ENCODE peak calls at places on chromosomes 16 and 17, in four cellular contexts. One of them, this sample, is unnamed. For H3K4me1, the result is how much of the 10 kb centered on the place peaks cover.

GRCh38 chr17:80163315-80163714 is 6.5 kb upstream of the CARD14 start:
- DNase-seq in heart left ventricle: no peak
- DNase-seq in tibial nerve: no peak
- DNase-seq in SJSA1: no peak
- DNase-seq in this sample: no peak

GRCh38 chr16:64417711-64418227 is 704.1 kb downstream of the CDH11 start:
- DNase-seq in SJSA1: peak
- DNase-seq in tibial nerve: no peak
- DNase-seq in heart left ventricle: no peak
- DNase-seq in this sample: no peak

GRCh38 chr16:75000481-75001081 is 1.8 kb downstream of the ZNRF1 start:
- DNase-seq in heart left ventricle: no peak
- DNase-seq in SJSA1: peak
- DNase-seq in tibial nerve: no peak
- DNase-seq in this sample: no peak

GRCh38 chr16:69329369-69330285 is 761 bp downstream of the PDF start:
- DNase-seq in heart left ventricle: no peak
- DNase-seq in tibial nerve: no peak
- DNase-seq in SJSA1: peak
- DNase-seq in this sample: peak

GRCh38 chr16:56691885-56692284 is 9.6 kb downstream of the MT1X start:
- DNase-seq in heart left ventricle: no peak
- DNase-seq in SJSA1: no peak
- DNase-seq in tibial nerve: no peak
- DNase-seq in this sample: no peak

GRCh38 chr17:38747385-38748328 is 479 bp downstream of the PCGF2 start:
- DNase-seq in SJSA1: peak
- DNase-seq in heart left ventricle: peak
- DNase-seq in tibial nerve: no peak
- DNase-seq in this sample: peak

GRCh38 chr16:5041604-5042133 is 7.9 kb upstream of the NAGPA start:
- DNase-seq in tibial nerve: no peak
- DNase-seq in SJSA1: no peak
- DNase-seq in heart left ventricle: no peak
- DNase-seq in this sample: no peak

GRCh38 chr16:89320717-89321501 is 103.4 kb downstream of the ZNF778 start:
- DNase-seq in SJSA1: no peak
- DNase-seq in tibial nerve: no peak
- DNase-seq in heart left ventricle: peak
- DNase-seq in this sample: peak

GRCh38 chr16:19463468-19464315 is 46.0 kb downstream of the TMC5 start:
- DNase-seq in tibial nerve: no peak
- DNase-seq in SJSA1: no peak
- DNase-seq in heart left ventricle: no peak
- DNase-seq in this sample: no peak

GRCh38 chr16:88768041-88768876 is 16.8 kb downstream of the PIEZO1 start:
- DNase-seq in SJSA1: peak
- DNase-seq in heart left ventricle: no peak
- DNase-seq in tibial nerve: no peak
- DNase-seq in this sample: peak

GRCh38 chr17:50470451-50470850 is 1.8 kb upstream of the CHAD start:
- DNase-seq in tibial nerve: no peak
- DNase-seq in heart left ventricle: no peak
- DNase-seq in SJSA1: no peak
- DNase-seq in this sample: no peak

GRCh38 chr16:64440421-64440831 is 681.4 kb downstream of the CDH11 start:
- DNase-seq in tibial nerve: no peak
- DNase-seq in heart left ventricle: no peak
- DNase-seq in SJSA1: peak
- DNase-seq in this sample: no peak

GRCh38 chr17:80025140-80025539 is 10.5 kb downstream of the TBC1D16 start:
- DNase-seq in tibial nerve: no peak
- DNase-seq in heart left ventricle: no peak
- DNase-seq in SJSA1: no peak
- DNase-seq in this sample: no peak

GRCh38 chr17:5042152-5043022 is 7.2 kb upstream of the SLC52A1 start:
- DNase-seq in heart left ventricle: no peak
- DNase-seq in SJSA1: no peak
- DNase-seq in tibial nerve: no peak
- DNase-seq in this sample: no peak

GRCh38 chr17:67514998-67515397 is 137.9 kb downstream of the PITPNC1 start:
- DNase-seq in SJSA1: no peak
- DNase-seq in heart left ventricle: no peak
- DNase-seq in tibial nerve: no peak
- DNase-seq in this sample: no peak

GRCh38 chr16:3259097-3259496 is 2.7 kb upstream of the MEFV start:
- DNase-seq in tibial nerve: no peak
- DNase-seq in heart left ventricle: peak
- DNase-seq in SJSA1: no peak
- DNase-seq in this sample: no peak

GRCh38 chr16:3458852-3459361 is 15.4 kb downstream of the NAA60 start:
- DNase-seq in heart left ventricle: no peak
- DNase-seq in tibial nerve: no peak
- DNase-seq in SJSA1: no peak
- DNase-seq in this sample: no peak

GRCh38 chr17:78355701-78356100 is 4.2 kb downstream of the SOCS3 start:
- DNase-seq in tibial nerve: no peak
- DNase-seq in heart left ventricle: no peak
- DNase-seq in SJSA1: no peak
- DNase-seq in this sample: no peak

GRCh38 chr17:1143573-1143972 is 36.2 kb downstream of the ABR start:
- DNase-seq in heart left ventricle: no peak
- DNase-seq in tibial nerve: no peak
- DNase-seq in SJSA1: no peak
- DNase-seq in this sample: no peak

GRCh38 chr17:59418732-59419166 is 87.3 kb downstream of the YPEL2 start:
- DNase-seq in heart left ventricle: no peak
- DNase-seq in tibial nerve: no peak
- DNase-seq in SJSA1: no peak
- DNase-seq in this sample: no peak

GRCh38 chr16:7303677-7304200 is 28.9 kb upstream of the RBFOX1 start:
- DNase-seq in SJSA1: no peak
- DNase-seq in tibial nerve: no peak
- DNase-seq in heart left ventricle: no peak
- DNase-seq in this sample: no peak

GRCh38 chr16:71542377-71542776 is 16.2 kb downstream of the CHST4 start:
- DNase-seq in heart left ventricle: peak
- DNase-seq in SJSA1: no peak
- DNase-seq in tibial nerve: no peak
- DNase-seq in this sample: no peak

GRCh38 chr16:27476240-27476639 is 73.5 kb downstream of the GTF3C1 start:
- DNase-seq in SJSA1: no peak
- DNase-seq in tibial nerve: no peak
- DNase-seq in heart left ventricle: no peak
- DNase-seq in this sample: no peak

GRCh38 chr17:82946081-82946480 is 106.3 kb upstream of the ZNF750 start:
- DNase-seq in heart left ventricle: no peak
- DNase-seq in SJSA1: no peak
- DNase-seq in tibial nerve: no peak
- DNase-seq in this sample: no peak

DNA sequence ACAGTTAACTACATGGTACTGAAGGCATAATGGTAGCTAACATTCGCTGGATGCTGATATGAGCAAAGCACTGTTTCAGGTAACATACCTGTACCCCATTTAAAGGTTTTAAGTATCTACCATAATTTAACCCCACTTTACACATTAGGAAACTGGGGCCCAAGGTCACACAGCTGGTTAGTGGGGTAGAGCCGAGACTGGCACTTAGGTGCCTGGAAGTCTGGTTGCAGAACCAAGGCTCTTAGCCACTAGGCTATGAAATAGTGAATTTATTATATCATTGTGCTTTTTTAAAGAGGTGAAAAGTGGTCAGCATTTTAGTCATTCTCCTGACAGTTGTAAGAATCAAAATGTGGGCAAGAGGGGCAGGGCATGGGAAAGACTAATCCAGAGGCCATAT is 25.2 kb downstream of the SIAH1 start:
- DNase-seq in SJSA1: no peak
- DNase-seq in tibial nerve: no peak
- DNase-seq in heart left ventricle: no peak
- DNase-seq in this sample: no peak
- H3K4me1 ChIP-seq in SJSA1: under half
- H3K4me1 ChIP-seq in tibial nerve: under half
- H3K4me1 ChIP-seq in heart left ventricle: under half
- H3K4me1 ChIP-seq in this sample: under half

DNA sequence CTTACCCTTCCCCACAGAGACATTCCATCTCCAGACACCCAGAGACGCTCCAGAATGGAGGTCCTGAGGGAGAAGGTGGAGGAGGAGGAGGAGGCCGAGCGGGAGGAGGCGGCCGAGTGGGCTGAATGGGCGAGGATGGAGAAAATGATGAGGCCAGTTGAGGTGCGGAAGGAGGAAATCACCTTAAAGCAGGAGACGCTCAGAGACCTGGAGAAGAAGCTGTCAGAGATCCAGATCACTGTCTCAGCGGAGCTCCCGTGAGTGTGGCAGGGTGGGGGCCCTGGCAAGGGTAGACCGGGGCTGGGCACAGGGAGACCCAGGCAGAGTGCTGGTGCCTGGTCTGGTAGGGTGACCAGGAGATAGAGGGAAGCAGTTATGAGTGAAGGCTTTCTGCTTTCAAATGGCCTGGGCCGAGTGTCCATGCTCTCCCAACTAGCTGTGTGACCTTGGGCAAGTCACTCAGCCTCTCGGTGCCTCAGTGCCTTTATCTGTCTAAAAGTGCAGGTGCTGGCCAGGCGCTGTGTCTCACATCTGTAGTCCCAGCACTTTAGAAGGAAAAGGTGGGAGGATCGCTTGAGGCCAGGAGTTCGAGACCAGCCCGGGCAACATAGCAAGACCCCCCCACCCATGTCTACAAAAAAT is 3.4 kb downstream of the DRC7 start:
- DNase-seq in SJSA1: no peak
- DNase-seq in heart left ventricle: no peak
- DNase-seq in tibial nerve: no peak
- DNase-seq in this sample: no peak
- H3K4me1 ChIP-seq in SJSA1: under half
- H3K4me1 ChIP-seq in heart left ventricle: under half
- H3K4me1 ChIP-seq in tibial nerve: under half
- H3K4me1 ChIP-seq in this sample: under half

GRCh38 chr16:23206986-23207385 is 24.4 kb downstream of the SCNN1G start:
- DNase-seq in SJSA1: no peak
- DNase-seq in heart left ventricle: no peak
- DNase-seq in tibial nerve: no peak
- DNase-seq in this sample: no peak
- H3K4me1 ChIP-seq in SJSA1: under half
- H3K4me1 ChIP-seq in heart left ventricle: under half
- H3K4me1 ChIP-seq in tibial nerve: under half
- H3K4me1 ChIP-seq in this sample: under half

GRCh38 chr16:67115649-67116048 is 5.9 kb downstream of the PHAF1 start:
- DNase-seq in SJSA1: peak
- DNase-seq in heart left ventricle: no peak
- DNase-seq in tibial nerve: no peak
- DNase-seq in this sample: no peak

GRCh38 chr16:67110136-67110847 is 551 bp downstream of the PHAF1 start:
- DNase-seq in SJSA1: no peak
- DNase-seq in tibial nerve: no peak
- DNase-seq in heart left ventricle: no peak
- DNase-seq in this sample: no peak

GRCh38 chr16:67111951-67112444 is 2.3 kb downstream of the PHAF1 start:
- DNase-seq in tibial nerve: no peak
- DNase-seq in heart left ventricle: no peak
- DNase-seq in SJSA1: no peak
- DNase-seq in this sample: no peak

GRCh38 chr16:67114793-67115192 is 5.1 kb downstream of the PHAF1 start:
- DNase-seq in SJSA1: peak
- DNase-seq in tibial nerve: no peak
- DNase-seq in heart left ventricle: no peak
- DNase-seq in this sample: no peak

DNA sequence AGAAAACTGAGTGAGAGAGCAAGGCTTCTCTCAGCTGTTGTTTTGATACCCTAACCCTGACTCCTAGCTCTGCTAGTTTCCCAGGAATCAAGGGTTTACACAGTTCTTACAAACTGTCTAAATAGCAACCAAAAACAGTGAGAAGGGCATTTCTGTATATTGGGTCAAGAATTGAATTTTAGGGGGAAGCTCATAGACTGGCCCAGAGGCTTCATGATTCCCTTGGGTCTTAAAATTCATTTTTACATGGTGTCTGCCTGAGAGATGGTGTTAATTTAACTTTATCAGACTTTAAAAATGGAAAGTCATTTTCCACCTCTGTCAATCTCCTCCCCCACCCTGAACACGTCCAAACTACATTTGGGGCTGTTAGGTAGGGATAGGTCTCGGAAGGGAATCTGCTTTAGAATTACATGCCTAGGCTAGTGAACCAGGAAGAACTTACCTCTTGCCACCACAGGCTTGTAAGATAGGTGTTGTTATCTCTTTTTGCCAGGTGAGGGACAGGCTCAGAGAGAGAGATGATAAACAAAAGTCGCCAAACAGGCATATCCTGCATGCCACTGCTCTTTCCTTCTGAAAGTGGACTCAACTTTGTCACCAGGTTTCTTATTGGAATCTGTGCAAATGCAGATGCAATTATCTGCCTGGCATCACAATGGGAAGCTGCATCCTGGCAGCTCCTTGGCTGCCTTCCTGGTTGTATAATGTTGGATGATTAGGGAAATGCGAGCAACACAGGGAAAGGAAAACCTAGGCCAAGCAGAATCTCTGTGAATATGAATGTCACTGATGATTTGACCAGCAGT is 3.1 kb downstream of the PHAF1 start:
- DNase-seq in tibial nerve: no peak
- DNase-seq in SJSA1: no peak
- DNase-seq in heart left ventricle: no peak
- DNase-seq in this sample: no peak
- H3K4me1 ChIP-seq in tibial nerve: under half
- H3K4me1 ChIP-seq in SJSA1: under half
- H3K4me1 ChIP-seq in heart left ventricle: under half
- H3K4me1 ChIP-seq in this sample: under half

GRCh38 chr16:2039286-2040030 is 8.2 kb downstream of the NTHL1 start:
- DNase-seq in SJSA1: peak
- DNase-seq in heart left ventricle: peak
- DNase-seq in tibial nerve: peak
- DNase-seq in this sample: peak
- H3K4me1 ChIP-seq in SJSA1: half or more
- H3K4me1 ChIP-seq in heart left ventricle: under half
- H3K4me1 ChIP-seq in tibial nerve: under half
- H3K4me1 ChIP-seq in this sample: half or more